ENCODE peak calls at places on chromosomes 16 and 17, in four cellular contexts. A is PC-3, G is DND-41, S is MG63. P is an unnamed sample. For H3K36me3, the result is how much of the 10 kb centered on the place peaks cover.

GRCh38 chr17:28384281-28385036 is 13.0 kb downstream of the SARM1 start:
- DNase-seq in A (peak), G (peak), S (no peak), P (no peak)

GRCh38 chr16:68493412-68494070 is 45.2 kb upstream of the SMPD3 start:
- DNase-seq in A (no peak), G (no peak), S (no peak), P (no peak)

GRCh38 chr16:1990336-1991134 is 765 bp downstream of the SYNGR3 start:
- DNase-seq in A (no peak), G (no peak), S (no peak), P (no peak)

GRCh38 chr16:35598696-35599332 is 2139.4 kb downstream of the TP53TG3F start:
- DNase-seq in A (no peak), G (peak), S (peak), P (no peak)

GRCh38 chr17:40311575-40311974 is 2.6 kb downstream of the RARA start:
- DNase-seq in A (peak), G (no peak), S (peak), P (no peak)

GRCh38 chr16:70701596-70701995 is 15.7 kb upstream of the MTSS2 start:
- DNase-seq in A (no peak), G (no peak), S (no peak), P (no peak)

GRCh38 chr17:78599419-78599818 is 22.2 kb upstream of the DNAH17 start:
- DNase-seq in A (no peak), G (no peak), S (no peak), P (peak)

GRCh38 chr17:55334285-55334684 is 69.5 kb downstream of the HLF start:
- DNase-seq in A (no peak), G (no peak), S (peak), P (peak)

GRCh38 chr17:80866050-80866793 is 125.4 kb upstream of the CHMP6 start:
- DNase-seq in A (peak), G (peak), S (peak), P (peak)

GRCh38 chr17:46150216-46150963 is 42.8 kb downstream of the KANSL1 start:
- DNase-seq in A (no peak), G (no peak), S (no peak), P (no peak)

GRCh38 chr16:15578824-15579223 is 64.1 kb downstream of the MARF1 start:
- DNase-seq in A (no peak), G (no peak), S (no peak), P (no peak)

GRCh38 chr17:37742762-37743611 is 1.9 kb downstream of the HNF1B start:
- DNase-seq in A (peak), G (no peak), S (no peak), P (no peak)

GRCh38 chr17:38454528-38454927 is 26.3 kb downstream of the ARHGAP23 start:
- DNase-seq in A (peak), G (no peak), S (peak), P (peak)

GRCh38 chr17:49552070-49552751 is 23.5 kb upstream of the NXPH3 start:
- DNase-seq in A (peak), G (no peak), S (peak), P (peak)

GRCh38 chr16:89709716-89710480 is 8.4 kb upstream of the SPATA2L start:
- DNase-seq in A (no peak), G (no peak), S (no peak), P (no peak)

GRCh38 chr17:57679906-57680695 is 65.0 kb downstream of the CCDC182 start:
- DNase-seq in A (no peak), G (no peak), S (no peak), P (peak)

GRCh38 chr16:79600636-79601091 is at the start of gene MAF:
- DNase-seq in A (peak), G (peak), S (peak), P (peak)

GRCh38 chr17:48640858-48641180 is 14.7 kb upstream of the HOXB9 start:
- DNase-seq in A (no peak), G (no peak), S (no peak), P (no peak)

GRCh38 chr17:20201059-20201458 is 191.9 kb downstream of the SPECC1 start:
- DNase-seq in A (no peak), G (no peak), S (no peak), P (no peak)

GRCh38 chr16:70156207-70156978 is 17.2 kb upstream of the CLEC18C start:
- DNase-seq in A (no peak), G (peak), S (no peak), P (no peak)

GRCh38 chr16:56793504-56793903 is 63.6 kb downstream of the NUP93 start:
- DNase-seq in A (peak), G (no peak), S (no peak), P (peak)

GRCh38 chr16:4498546-4499195 is 22.5 kb downstream of the HMOX2 start:
- DNase-seq in A (peak), G (no peak), S (no peak), P (no peak)

GRCh38 chr17:66483946-66484345 is 181.5 kb downstream of the PRKCA start:
- DNase-seq in A (no peak), G (no peak), S (no peak), P (no peak)

GRCh38 chr17:78787444-78787843 is 5.4 kb upstream of the CYTH1 start:
- DNase-seq in A (peak), G (no peak), S (no peak), P (no peak)

GRCh38 chr16:68711421-68712139 is 25.5 kb upstream of the CDH1 start:
- DNase-seq in A (no peak), G (no peak), S (no peak), P (no peak)

GRCh38 chr16:11312718-11313492 is 31.8 kb upstream of the PRM1 start:
- DNase-seq in A (peak), G (peak), S (peak), P (no peak)

GRCh38 chr16:85782476-85782875 is 16.9 kb downstream of the EMC8 start:
- DNase-seq in A (no peak), G (no peak), S (no peak), P (no peak)
- H3K36me3 ChIP-seq in A (under half), G (half or more), S (under half), P (under half)

DNA sequence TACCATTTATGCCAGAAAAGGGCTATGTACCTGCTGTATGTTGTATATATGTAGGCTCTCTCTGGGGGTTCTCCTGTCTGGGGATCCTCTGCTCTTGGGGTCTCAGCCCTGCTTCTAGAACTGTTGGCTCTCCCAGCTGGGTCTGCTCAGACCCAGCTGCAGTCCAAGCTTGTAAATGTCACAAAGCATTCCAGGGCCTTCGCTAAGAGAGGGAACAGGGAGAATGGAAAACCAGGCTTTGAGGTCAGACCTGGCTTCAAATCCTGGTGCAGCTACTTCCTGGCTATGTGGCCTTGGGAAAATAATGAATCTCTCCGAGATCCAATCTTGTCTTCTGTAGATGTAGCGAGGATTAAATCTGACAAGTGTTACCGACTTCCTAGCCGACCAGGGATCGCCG is 44.0 kb downstream of the NLRP1 start:
- DNase-seq in A (no peak), G (no peak), S (no peak), P (no peak)
- H3K36me3 ChIP-seq in A (under half), G (under half), S (under half), P (under half)

GRCh38 chr16:23149993-23150364 is 727 bp upstream of the USP31 start:
- DNase-seq in A (no peak), G (no peak), S (no peak), P (no peak)
- H3K36me3 ChIP-seq in A (under half), G (under half), S (under half), P (under half)

GRCh38 chr17:82055023-82055964 is 3.6 kb downstream of the GPS1 start:
- DNase-seq in A (no peak), G (no peak), S (no peak), P (no peak)
- H3K36me3 ChIP-seq in A (under half), G (half or more), S (half or more), P (under half)

P was measured in SJCRH30.